ENCODE peak calls at places on chromosomes 5 and 9, in four cellular contexts. Z, V, I and F are unnamed samples.

GRCh38 chr5:33721491-33722245 is 170.1 kb downstream of the ADAMTS12 start:
- DNase-seq in Z (peak), V (no peak), I (no peak), F (no peak)

GRCh38 chr5:124210106-124210918 is 536.1 kb downstream of the ZNF608 start:
- DNase-seq in Z (no peak), V (no peak), I (no peak), F (no peak)

GRCh38 chr9:124820606-124821246 is 32.5 kb upstream of the WDR38 start:
- DNase-seq in Z (no peak), V (no peak), I (no peak), F (no peak)

GRCh38 chr5:119418782-119419101 is 33.6 kb upstream of the HSD17B4 start:
- DNase-seq in Z (no peak), V (no peak), I (no peak), F (no peak)

GRCh38 chr9:33170464-33171156 is 3.5 kb upstream of the B4GALT1 start:
- DNase-seq in Z (no peak), V (no peak), I (no peak), F (no peak)

GRCh38 chr9:137759649-137760321 is 117.8 kb upstream of the CACNA1B start:
- DNase-seq in Z (no peak), V (no peak), I (peak), F (no peak)

GRCh38 chr5:75322066-75322465 is 15.0 kb upstream of the HMGCR start:
- DNase-seq in Z (no peak), V (no peak), I (no peak), F (no peak)

GRCh38 chr9:99832558-99832864 is 10.8 kb downstream of the NR4A3 start:
- DNase-seq in Z (no peak), V (peak), I (no peak), F (no peak)

DNA sequence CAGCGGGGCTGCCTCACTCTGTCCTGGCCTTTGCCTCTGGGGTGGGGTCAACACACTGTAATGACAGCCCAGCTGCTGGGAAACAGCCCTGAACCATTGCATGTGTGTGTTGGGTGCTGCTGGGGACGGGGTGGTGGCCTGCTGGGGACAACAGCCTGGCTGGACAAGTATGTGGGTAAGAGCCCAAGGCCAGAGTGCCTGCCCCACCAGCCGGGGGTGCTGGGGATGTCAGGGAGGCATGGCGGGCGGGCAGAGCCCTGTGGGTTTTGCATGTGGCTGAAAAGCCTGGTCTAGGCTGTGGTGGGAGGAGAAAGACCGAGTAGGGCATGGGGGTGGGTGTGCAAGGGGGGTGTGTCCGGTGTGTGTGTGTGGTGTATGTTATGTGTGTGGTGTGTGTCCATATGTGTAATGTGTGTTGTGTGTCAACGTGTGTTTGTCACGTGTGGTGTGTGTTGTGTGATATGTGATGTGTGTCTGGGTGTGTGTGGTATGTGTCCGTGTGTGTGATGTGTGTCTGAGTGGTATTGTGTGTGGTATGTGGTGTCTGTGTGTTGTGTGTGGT is 71.8 kb downstream of the KCNT1 start:
- DNase-seq in Z (no peak), V (no peak), I (no peak), F (no peak)
- H4K91ac ChIP-seq in Z (no peak), V (no peak), I (peak), F (no peak)

DNA sequence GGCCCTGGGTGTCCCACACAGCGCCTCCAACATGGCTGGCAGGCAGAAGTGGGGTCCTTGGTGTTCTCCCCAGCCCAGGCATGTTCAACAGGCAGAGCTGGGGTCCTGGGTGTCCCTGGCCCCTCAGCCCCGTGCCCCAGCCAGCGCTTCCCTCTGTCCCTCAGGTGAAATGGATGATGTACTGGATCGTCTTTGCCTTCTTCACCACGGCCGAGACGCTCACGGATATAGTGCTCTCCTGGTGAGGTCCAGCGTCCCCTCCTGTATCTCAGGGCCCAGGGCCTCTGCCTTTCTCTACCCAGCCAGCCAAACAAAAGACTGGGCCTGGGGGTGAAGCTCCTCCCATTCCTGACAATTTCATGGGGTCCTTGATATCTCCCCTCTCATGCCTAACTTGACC is 2.4 kb downstream of the REEP2 start:
- DNase-seq in Z (no peak), V (no peak), I (no peak), F (no peak)
- H2BK5ac ChIP-seq in Z (no peak), V (no peak), I (no peak), F (no peak)

GRCh38 chr5:141825836-141826560 is 52.2 kb downstream of the PCDH1 start:
- DNase-seq in Z (no peak), V (no peak), I (no peak), F (peak)

GRCh38 chr5:141828162-141828561 is 50.0 kb downstream of the PCDH1 start:
- DNase-seq in Z (no peak), V (no peak), I (no peak), F (no peak)

GRCh38 chr5:141825241-141825671 is 53.0 kb downstream of the PCDH1 start:
- DNase-seq in Z (no peak), V (no peak), I (no peak), F (peak)

GRCh38 chr5:141824717-141825116 is 53.5 kb downstream of the PCDH1 start:
- DNase-seq in Z (no peak), V (no peak), I (no peak), F (no peak)

GRCh38 chr5:141826674-141827073 is 51.5 kb downstream of the PCDH1 start:
- DNase-seq in Z (no peak), V (no peak), I (no peak), F (no peak)
- H4K91ac ChIP-seq in Z (no peak), V (no peak), I (no peak), F (no peak)

DNA sequence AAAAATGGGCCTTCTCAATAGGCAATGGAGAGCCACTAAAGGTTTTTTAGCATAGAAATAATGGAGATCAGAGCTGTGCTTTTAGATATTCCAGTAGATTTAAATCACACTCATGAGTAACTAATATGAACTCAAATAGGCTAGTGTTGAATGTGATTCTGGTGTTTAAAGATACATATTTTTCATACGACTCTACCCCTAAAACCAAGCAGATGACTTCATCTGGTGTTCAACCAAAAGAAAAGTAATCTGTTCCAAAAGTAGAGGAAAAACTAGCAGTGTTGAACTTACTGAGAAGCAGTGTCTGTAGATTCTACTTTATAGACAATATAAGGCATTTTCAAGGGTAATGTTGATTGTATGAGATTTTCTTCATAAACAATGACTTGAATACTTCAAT is 138.1 kb downstream of the TSSK1B start:
- DNase-seq in Z (peak), V (no peak), I (no peak), F (no peak)
- H2BK5ac ChIP-seq in Z (peak), V (no peak), I (no peak), F (no peak)

DNA sequence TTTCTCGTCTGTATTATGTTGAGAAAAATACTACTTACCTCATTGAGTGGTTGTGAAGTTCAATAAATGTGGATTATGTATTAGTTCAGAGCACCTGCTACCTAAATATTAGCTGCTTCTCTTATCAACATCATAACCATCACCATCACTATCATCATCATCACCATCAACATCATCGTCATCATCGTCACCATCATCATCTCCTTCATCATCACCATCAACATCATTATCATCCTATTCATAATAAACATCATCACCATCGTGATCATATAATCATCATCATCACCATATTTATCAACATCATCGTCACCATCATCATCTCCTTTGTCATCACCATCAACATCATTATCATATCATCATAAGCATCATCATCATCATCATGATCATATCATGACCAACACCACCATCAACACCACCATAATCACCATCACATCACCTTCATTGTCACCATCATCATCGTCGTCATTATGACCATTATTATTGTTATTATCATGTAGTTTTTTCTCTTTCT is 181.0 kb upstream of the ADCY2 start:
- DNase-seq in Z (no peak), V (no peak), I (no peak), F (no peak)
- H4K91ac ChIP-seq in Z (no peak), V (no peak), I (no peak), F (no peak)

GRCh38 chr5:147403659-147404640 is 105.9 kb downstream of the DPYSL3 start:
- DNase-seq in Z (peak), V (peak), I (no peak), F (peak)

GRCh38 chr5:147400836-147401235 is 109.0 kb downstream of the DPYSL3 start:
- DNase-seq in Z (peak), V (no peak), I (no peak), F (no peak)

GRCh38 chr5:147407094-147407681 is 102.7 kb downstream of the DPYSL3 start:
- DNase-seq in Z (peak), V (peak), I (no peak), F (peak)

GRCh38 chr5:147406636-147407035 is 103.2 kb downstream of the DPYSL3 start:
- DNase-seq in Z (no peak), V (no peak), I (no peak), F (no peak)

DNA sequence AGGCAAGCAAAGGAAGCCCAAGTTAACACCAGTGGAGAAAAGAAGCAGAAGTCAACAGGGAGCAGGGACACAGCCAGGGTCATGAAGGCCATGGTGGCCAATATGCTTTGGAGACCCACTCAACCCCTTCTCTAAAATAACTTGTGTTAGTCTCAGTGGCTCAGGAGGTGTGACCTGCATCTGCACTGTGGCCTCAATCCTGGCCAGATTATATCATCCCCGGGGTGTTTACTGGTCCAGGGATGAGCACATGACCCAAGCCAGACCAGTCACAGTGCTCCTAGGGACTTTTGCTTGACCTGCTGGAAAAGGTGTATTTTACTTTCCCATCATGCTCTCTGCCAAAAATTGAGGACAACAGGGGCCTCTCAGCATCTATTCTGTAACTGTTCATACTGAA is 105.2 kb downstream of the DPYSL3 start:
- DNase-seq in Z (no peak), V (no peak), I (no peak), F (no peak)
- H2BK5ac ChIP-seq in Z (peak), V (no peak), I (no peak), F (no peak)